ENCODE peak calls at places on chromosome 10, in seven cellular contexts. M is transverse colon; V is CD4-positive, CD25-positive, alpha-beta regulatory T cell; R is HCT116; Q is kidney; S is brain microvascular endothelial cell; B is mucosa of descending colon. C is an unnamed sample.

GRCh38 chr10:89553064-89553734 is 17.8 kb upstream of the SLC16A12 start:
- DNase-seq in R (peak), Q (no peak), B (no peak), S (peak), V (no peak), M (no peak), C (no peak)

GRCh38 chr10:77121829-77122228 is 515.8 kb downstream of the KCNMA1 start:
- DNase-seq in S (no peak), R (no peak), B (no peak), V (no peak), M (peak), Q (no peak), C (no peak)

GRCh38 chr10:98331888-98332287 is 63.9 kb upstream of the LOXL4 start:
- DNase-seq in B (no peak), M (no peak), S (no peak), V (no peak), R (peak), Q (peak), C (no peak)

GRCh38 chr10:31320179-31320597 is 1.2 kb downstream of the ZEB1 start:
- DNase-seq in S (no peak), B (peak), Q (peak), M (peak), R (no peak), V (peak), C (peak)

GRCh38 chr10:131031346-131031745 is 280.2 kb downstream of the TCERG1L start:
- DNase-seq in M (no peak), V (no peak), Q (no peak), R (no peak), S (no peak), B (no peak), C (no peak)

GRCh38 chr10:52314007-52314821 is at the start of gene DKK1:
- DNase-seq in B (peak), Q (peak), V (no peak), R (peak), S (peak), M (peak), C (peak)

GRCh38 chr10:129761981-129762956 is 201.8 kb downstream of the EBF3 start:
- DNase-seq in S (no peak), M (no peak), V (no peak), B (no peak), Q (peak), R (no peak), C (no peak)

GRCh38 chr10:107418411-107418810 is 253.9 kb upstream of the SORCS1 start:
- DNase-seq in R (no peak), B (no peak), Q (no peak), S (no peak), M (no peak), V (no peak), C (no peak)

GRCh38 chr10:87961314-87961713 is 97.9 kb downstream of the PTEN start:
- DNase-seq in R (no peak), B (no peak), M (no peak), V (no peak), Q (no peak), S (peak), C (no peak)

GRCh38 chr10:93198401-93199175 is 124.9 kb downstream of the CYP26A1 start:
- DNase-seq in V (no peak), B (no peak), Q (peak), M (no peak), R (no peak), S (peak), C (no peak)

GRCh38 chr10:5576154-5576748 is 51.5 kb downstream of the CALML3 start:
- DNase-seq in Q (no peak), B (no peak), S (no peak), M (no peak), R (no peak), V (no peak), C (no peak)

GRCh38 chr10:5575144-5575481 is 50.4 kb downstream of the CALML3 start:
- DNase-seq in V (no peak), M (no peak), S (no peak), B (no peak), Q (peak), R (no peak), C (no peak)

GRCh38 chr10:5574642-5575131 is 49.9 kb downstream of the CALML3 start:
- DNase-seq in V (no peak), B (no peak), S (no peak), Q (peak), R (no peak), M (peak), C (no peak)

GRCh38 chr10:5575482-5576153 is 50.9 kb downstream of the CALML3 start:
- DNase-seq in V (no peak), B (no peak), R (no peak), Q (peak), S (no peak), M (no peak), C (no peak)

GRCh38 chr10:5573968-5574641 is 49.3 kb downstream of the CALML3 start:
- DNase-seq in S (no peak), B (no peak), V (no peak), R (no peak), M (no peak), Q (peak), C (no peak)
- H3K4me3 ChIP-seq in S (no peak), B (no peak), V (no peak), R (no peak), M (no peak), Q (no peak), C (no peak)

DNA sequence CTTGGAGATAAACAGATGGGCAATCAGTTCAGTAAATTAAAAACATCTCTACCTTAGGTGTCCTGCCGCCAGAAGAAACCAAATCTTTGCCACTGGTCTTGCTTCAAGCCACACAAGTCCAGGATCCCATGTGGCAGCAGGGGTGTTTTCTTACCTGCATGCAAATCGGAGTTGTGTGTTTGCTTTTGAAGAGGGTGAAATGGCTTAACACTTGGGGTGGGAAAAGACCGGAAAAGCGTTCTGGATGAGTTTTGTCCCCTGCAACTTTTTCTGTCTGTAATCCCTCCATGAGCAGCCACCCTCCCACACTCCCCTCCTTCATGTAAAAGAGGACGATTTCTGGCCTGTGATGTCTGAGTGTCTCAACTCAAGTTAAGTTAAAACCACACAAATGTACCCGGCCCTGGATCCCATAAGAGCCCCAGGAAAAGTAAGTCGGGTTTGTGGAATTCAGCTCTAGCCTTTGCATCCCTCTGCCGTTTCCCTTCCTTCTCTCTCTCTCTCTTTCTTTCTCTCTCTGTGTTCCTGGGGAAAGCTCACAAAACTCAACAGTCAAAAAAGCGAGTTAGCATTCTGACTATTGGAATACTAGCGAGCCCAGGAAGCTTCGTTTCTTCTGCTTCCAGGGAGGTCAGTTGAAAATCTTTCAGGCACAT is 178.5 kb downstream of the TCF7L2 start:
- DNase-seq in Q (no peak), B (no peak), R (no peak), M (no peak), V (no peak), S (no peak), C (no peak)
- H3K4me3 ChIP-seq in Q (no peak), B (no peak), R (no peak), M (no peak), V (no peak), S (no peak), C (no peak)

GRCh38 chr10:58267713-58268453 is at the start of gene IPMK:
- DNase-seq in M (peak), R (peak), V (peak), S (peak), Q (peak), B (peak), C (peak)

GRCh38 chr10:58266826-58267712 is 625 bp downstream of the IPMK start:
- DNase-seq in M (peak), S (no peak), R (no peak), Q (peak), V (peak), B (peak), C (peak)

GRCh38 chr10:58268454-58268945 is 462 bp upstream of the CISD1 start:
- DNase-seq in R (no peak), S (no peak), Q (no peak), M (no peak), V (no peak), B (no peak), C (no peak)

GRCh38 chr10:58266003-58266825 is 1.5 kb downstream of the IPMK start:
- DNase-seq in V (peak), S (peak), R (no peak), Q (no peak), M (no peak), B (no peak), C (no peak)

GRCh38 chr10:58264780-58265179 is 2.9 kb downstream of the IPMK start:
- DNase-seq in M (no peak), S (no peak), R (no peak), V (no peak), Q (no peak), B (no peak), C (no peak)
- H3K4me3 ChIP-seq in M (no peak), S (no peak), R (no peak), V (peak), Q (no peak), B (no peak), C (no peak)

DNA sequence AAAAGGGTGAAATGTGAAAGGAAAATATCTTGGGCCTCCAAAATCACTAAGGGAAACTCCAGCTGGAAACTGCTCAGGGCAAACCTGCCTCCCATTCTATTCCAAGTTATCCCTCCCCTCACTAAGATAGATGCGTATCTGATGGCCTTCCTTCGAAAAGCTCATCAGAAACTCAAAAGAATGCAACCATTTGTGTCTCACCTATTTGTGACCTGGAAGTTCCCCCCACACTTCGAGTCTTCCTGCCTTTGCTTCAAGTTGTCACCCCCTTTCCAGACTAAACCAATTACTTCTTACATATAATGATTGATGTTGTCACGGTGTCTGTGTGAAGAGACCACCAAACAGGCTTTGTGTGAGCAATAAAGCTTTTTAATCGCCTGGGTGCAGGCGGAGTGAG is 69.3 kb downstream of the ST8SIA6 start:
- DNase-seq in M (no peak), S (no peak), Q (no peak), V (no peak), B (no peak), R (no peak), C (no peak)
- H3K4me3 ChIP-seq in M (no peak), S (no peak), Q (no peak), V (no peak), B (no peak), R (no peak), C (no peak)

GRCh38 chr10:71770255-71770654 is 3.1 kb downstream of the VSIR start:
- DNase-seq in R (no peak), M (no peak), Q (peak), B (peak), V (no peak), S (peak), C (no peak)
- H3K4me3 ChIP-seq in R (no peak), M (no peak), Q (no peak), B (no peak), V (peak), S (no peak), C (no peak)

DNA sequence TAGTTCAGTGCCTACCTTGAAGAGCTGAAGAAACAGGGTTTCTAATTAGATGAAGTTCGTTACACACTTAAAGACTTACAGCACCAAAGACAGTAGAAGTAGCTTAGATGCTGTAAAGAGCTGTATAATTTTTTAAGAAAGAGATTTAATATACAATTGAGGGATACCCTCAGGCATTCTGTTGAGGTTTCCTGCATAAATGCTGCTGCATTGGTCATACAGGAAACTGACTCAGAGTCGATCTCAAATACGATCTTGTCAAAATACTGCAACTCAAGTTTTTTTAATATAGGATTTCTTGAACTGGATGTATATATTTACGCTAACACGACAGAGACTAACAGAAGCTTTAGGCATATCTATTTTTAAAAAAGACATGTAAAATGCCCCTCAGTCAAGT is 2.5 kb upstream of the ARID5B start:
- DNase-seq in V (peak), M (no peak), R (no peak), Q (no peak), S (peak), B (no peak), C (no peak)
- H3K4me3 ChIP-seq in V (peak), M (no peak), R (peak), Q (peak), S (peak), B (no peak), C (no peak)

DNA sequence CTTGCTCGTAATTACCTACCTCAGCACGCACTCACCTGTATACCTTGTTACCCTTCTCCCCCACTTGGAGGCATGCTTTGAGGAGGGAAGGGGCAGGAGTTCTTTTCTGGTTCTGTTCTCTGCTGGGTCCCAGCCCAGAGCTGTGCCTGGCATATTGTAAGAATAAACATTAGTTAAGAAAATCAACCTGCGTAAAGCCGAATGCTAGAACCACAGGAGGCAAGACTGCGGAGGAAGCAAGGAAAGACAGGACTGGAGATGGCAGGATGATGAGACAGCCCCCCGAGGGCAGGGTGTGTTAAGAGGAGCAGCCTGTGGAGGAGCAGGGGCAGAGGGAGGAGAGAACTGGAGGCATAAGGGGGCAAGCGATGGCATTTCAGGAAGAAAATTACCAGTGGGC is 9.5 kb downstream of the C10orf53 start:
- DNase-seq in B (no peak), S (no peak), V (no peak), Q (no peak), R (no peak), M (no peak), C (no peak)
- H3K4me3 ChIP-seq in B (no peak), S (no peak), V (no peak), Q (no peak), R (no peak), M (no peak), C (no peak)

GRCh38 chr10:44960482-44961230 is 1.1 kb downstream of the RASSF4 start:
- DNase-seq in M (no peak), R (no peak), B (no peak), V (no peak), S (no peak), Q (no peak), C (no peak)
- H3K4me3 ChIP-seq in M (no peak), R (no peak), B (no peak), V (no peak), S (no peak), Q (peak), C (peak)